ENCODE peak calls at places on chromosomes 3 and 15, in five cellular contexts. One of them, this sample, is unnamed.

GRCh38 chr15:55819397-55820034 is 76.6 kb upstream of the PRTG start:
- DNase-seq in H1: no peak
- DNase-seq in mesenchymal stem cell: no peak
- DNase-seq in H9: no peak
- DNase-seq in trophoblast cell: no peak
- DNase-seq in this sample: no peak

GRCh38 chr3:129822679-129823078 is 70.8 kb downstream of the TMCC1 start:
- DNase-seq in H1: no peak
- DNase-seq in mesenchymal stem cell: no peak
- DNase-seq in H9: no peak
- DNase-seq in trophoblast cell: no peak
- DNase-seq in this sample: no peak

GRCh38 chr3:12870942-12871341 is 29.6 kb upstream of the RPL32 start:
- DNase-seq in H1: no peak
- DNase-seq in mesenchymal stem cell: no peak
- DNase-seq in H9: no peak
- DNase-seq in trophoblast cell: peak
- DNase-seq in this sample: no peak

GRCh38 chr3:142888099-142888483 is 792 bp downstream of the PCOLCE2 start:
- DNase-seq in H1: no peak
- DNase-seq in mesenchymal stem cell: peak
- DNase-seq in H9: peak
- DNase-seq in trophoblast cell: no peak
- DNase-seq in this sample: peak

GRCh38 chr15:25727116-25727515 is 136.0 kb downstream of the ATP10A start:
- DNase-seq in H1: no peak
- DNase-seq in mesenchymal stem cell: no peak
- DNase-seq in H9: no peak
- DNase-seq in trophoblast cell: no peak
- DNase-seq in this sample: no peak

GRCh38 chr3:10442151-10442795 is 63.1 kb downstream of the ATP2B2 start:
- DNase-seq in H1: no peak
- DNase-seq in mesenchymal stem cell: no peak
- DNase-seq in H9: no peak
- DNase-seq in trophoblast cell: no peak
- DNase-seq in this sample: no peak

GRCh38 chr3:97935842-97936241 is 36.4 kb downstream of the RIOX2 start:
- DNase-seq in H1: no peak
- DNase-seq in mesenchymal stem cell: no peak
- DNase-seq in H9: no peak
- DNase-seq in trophoblast cell: no peak
- DNase-seq in this sample: no peak

GRCh38 chr3:141797167-141797773 is 34.1 kb downstream of the GRK7 start:
- DNase-seq in H1: peak
- DNase-seq in mesenchymal stem cell: peak
- DNase-seq in H9: peak
- DNase-seq in trophoblast cell: no peak
- DNase-seq in this sample: peak

GRCh38 chr3:151301787-151302186 is 14.8 kb downstream of the GPR87 start:
- DNase-seq in H1: no peak
- DNase-seq in mesenchymal stem cell: peak
- DNase-seq in H9: no peak
- DNase-seq in trophoblast cell: no peak
- DNase-seq in this sample: no peak

GRCh38 chr15:70323111-70323851 is 225.6 kb upstream of the TLE3 start:
- DNase-seq in H1: no peak
- DNase-seq in mesenchymal stem cell: no peak
- DNase-seq in H9: no peak
- DNase-seq in trophoblast cell: no peak
- DNase-seq in this sample: peak

GRCh38 chr3:170869240-170869592 is 779 bp downstream of the RPL22L1 start:
- DNase-seq in H1: no peak
- DNase-seq in mesenchymal stem cell: no peak
- DNase-seq in H9: no peak
- DNase-seq in trophoblast cell: no peak
- DNase-seq in this sample: no peak

GRCh38 chr3:134708671-134709070 is 57.8 kb upstream of the KY start:
- DNase-seq in H1: no peak
- DNase-seq in mesenchymal stem cell: no peak
- DNase-seq in H9: no peak
- DNase-seq in trophoblast cell: no peak
- DNase-seq in this sample: no peak

GRCh38 chr3:197891-198491 is 1.4 kb downstream of the CHL1 start:
- DNase-seq in H1: no peak
- DNase-seq in mesenchymal stem cell: no peak
- DNase-seq in H9: peak
- DNase-seq in trophoblast cell: no peak
- DNase-seq in this sample: peak

GRCh38 chr3:31981206-31982181 is at the start of the genes OSBPL10 and ZNF860:
- DNase-seq in H1: no peak
- DNase-seq in mesenchymal stem cell: peak
- DNase-seq in H9: peak
- DNase-seq in trophoblast cell: peak
- DNase-seq in this sample: no peak

GRCh38 chr3:141146979-141147470 is 84.6 kb upstream of the PXYLP1 start:
- DNase-seq in H1: no peak
- DNase-seq in mesenchymal stem cell: no peak
- DNase-seq in H9: no peak
- DNase-seq in trophoblast cell: no peak
- DNase-seq in this sample: no peak

GRCh38 chr3:133966954-133967353 is 62.8 kb downstream of the SLCO2A1 start:
- DNase-seq in H1: no peak
- DNase-seq in mesenchymal stem cell: no peak
- DNase-seq in H9: peak
- DNase-seq in trophoblast cell: no peak
- DNase-seq in this sample: no peak

GRCh38 chr3:12662593-12663310 is 1.2 kb downstream of the RAF1 start:
- DNase-seq in H1: no peak
- DNase-seq in mesenchymal stem cell: peak
- DNase-seq in H9: no peak
- DNase-seq in trophoblast cell: peak
- DNase-seq in this sample: no peak

GRCh38 chr3:197942956-197943556 is 6.9 kb upstream of the RPL35A start:
- DNase-seq in H1: no peak
- DNase-seq in mesenchymal stem cell: peak
- DNase-seq in H9: no peak
- DNase-seq in trophoblast cell: peak
- DNase-seq in this sample: no peak

GRCh38 chr3:193894121-193894863 is 241.7 kb upstream of the HES1 start:
- DNase-seq in H1: no peak
- DNase-seq in mesenchymal stem cell: no peak
- DNase-seq in H9: no peak
- DNase-seq in trophoblast cell: peak
- DNase-seq in this sample: no peak

GRCh38 chr3:139846729-139847128 is 88.3 kb upstream of the CLSTN2 start:
- DNase-seq in H1: no peak
- DNase-seq in mesenchymal stem cell: no peak
- DNase-seq in H9: no peak
- DNase-seq in trophoblast cell: no peak
- DNase-seq in this sample: no peak

GRCh38 chr3:178455264-178455663 is 81.0 kb upstream of the KCNMB2 start:
- DNase-seq in H1: no peak
- DNase-seq in mesenchymal stem cell: no peak
- DNase-seq in H9: no peak
- DNase-seq in trophoblast cell: no peak
- DNase-seq in this sample: no peak

GRCh38 chr3:128505771-128506170 is 12.8 kb upstream of the GATA2 start:
- DNase-seq in H1: no peak
- DNase-seq in mesenchymal stem cell: no peak
- DNase-seq in H9: no peak
- DNase-seq in trophoblast cell: no peak
- DNase-seq in this sample: no peak

GRCh38 chr15:89226359-89227221 is 5.2 kb upstream of the RLBP1 start:
- DNase-seq in H1: no peak
- DNase-seq in mesenchymal stem cell: no peak
- DNase-seq in H9: no peak
- DNase-seq in trophoblast cell: no peak
- DNase-seq in this sample: no peak

GRCh38 chr3:152811974-152812760 is 22.8 kb upstream of the P2RY1 start:
- DNase-seq in H1: no peak
- DNase-seq in mesenchymal stem cell: no peak
- DNase-seq in H9: no peak
- DNase-seq in trophoblast cell: no peak
- DNase-seq in this sample: no peak

GRCh38 chr15:69980311-69981059 is 117.2 kb downstream of the TLE3 start:
- DNase-seq in H1: no peak
- DNase-seq in mesenchymal stem cell: no peak
- DNase-seq in H9: no peak
- DNase-seq in trophoblast cell: peak
- DNase-seq in this sample: no peak

GRCh38 chr15:36331531-36332275 is 247.7 kb upstream of the CDIN1 start:
- DNase-seq in H1: no peak
- DNase-seq in mesenchymal stem cell: peak
- DNase-seq in H9: no peak
- DNase-seq in trophoblast cell: no peak
- DNase-seq in this sample: no peak

GRCh38 chr3:197487911-197488391 is 67.8 kb downstream of the BDH1 start:
- DNase-seq in H1: no peak
- DNase-seq in mesenchymal stem cell: peak
- DNase-seq in H9: no peak
- DNase-seq in trophoblast cell: peak
- DNase-seq in this sample: no peak

GRCh38 chr15:78388865-78389264 is 48.7 kb downstream of the CRABP1 start:
- DNase-seq in H1: no peak
- DNase-seq in mesenchymal stem cell: no peak
- DNase-seq in H9: no peak
- DNase-seq in trophoblast cell: no peak
- DNase-seq in this sample: no peak

GRCh38 chr15:42456971-42457370 is 34.0 kb downstream of the ZNF106 start:
- DNase-seq in H1: no peak
- DNase-seq in mesenchymal stem cell: peak
- DNase-seq in H9: no peak
- DNase-seq in trophoblast cell: no peak
- DNase-seq in this sample: no peak

GRCh38 chr3:126883241-126883640 is 99.7 kb upstream of the PLXNA1 start:
- DNase-seq in H1: no peak
- DNase-seq in mesenchymal stem cell: peak
- DNase-seq in H9: no peak
- DNase-seq in trophoblast cell: no peak
- DNase-seq in this sample: no peak

GRCh38 chr3:143118630-143119008 is 952 bp upstream of the CHST2 start:
- DNase-seq in H1: no peak
- DNase-seq in mesenchymal stem cell: no peak
- DNase-seq in H9: no peak
- DNase-seq in trophoblast cell: no peak
- DNase-seq in this sample: no peak

GRCh38 chr3:126746395-126747177 is 42.5 kb downstream of the CHCHD6 start:
- DNase-seq in H1: no peak
- DNase-seq in mesenchymal stem cell: peak
- DNase-seq in H9: no peak
- DNase-seq in trophoblast cell: peak
- DNase-seq in this sample: no peak

GRCh38 chr15:62495670-62496328 is 330.7 kb upstream of the C2CD4B start:
- DNase-seq in H1: no peak
- DNase-seq in mesenchymal stem cell: peak
- DNase-seq in H9: no peak
- DNase-seq in trophoblast cell: peak
- DNase-seq in this sample: no peak

GRCh38 chr3:43995078-43995928 is 246.4 kb upstream of the TOPAZ1 start:
- DNase-seq in H1: no peak
- DNase-seq in mesenchymal stem cell: peak
- DNase-seq in H9: peak
- DNase-seq in trophoblast cell: no peak
- DNase-seq in this sample: peak

GRCh38 chr15:96296264-96296663 is 34.2 kb upstream of the NR2F2 start:
- DNase-seq in H1: no peak
- DNase-seq in mesenchymal stem cell: peak
- DNase-seq in H9: no peak
- DNase-seq in trophoblast cell: no peak
- DNase-seq in this sample: no peak

GRCh38 chr15:96297783-96298182 is 32.7 kb upstream of the NR2F2 start:
- DNase-seq in H1: no peak
- DNase-seq in mesenchymal stem cell: no peak
- DNase-seq in H9: no peak
- DNase-seq in trophoblast cell: no peak
- DNase-seq in this sample: no peak

GRCh38 chr15:96293446-96293845 is 37.1 kb upstream of the NR2F2 start:
- DNase-seq in H1: no peak
- DNase-seq in mesenchymal stem cell: no peak
- DNase-seq in H9: no peak
- DNase-seq in trophoblast cell: peak
- DNase-seq in this sample: no peak

GRCh38 chr15:96298217-96298616 is 32.3 kb upstream of the NR2F2 start:
- DNase-seq in H1: no peak
- DNase-seq in mesenchymal stem cell: no peak
- DNase-seq in H9: no peak
- DNase-seq in trophoblast cell: no peak
- DNase-seq in this sample: no peak

GRCh38 chr15:96294766-96295165 is 35.7 kb upstream of the NR2F2 start:
- DNase-seq in H1: no peak
- DNase-seq in mesenchymal stem cell: no peak
- DNase-seq in H9: no peak
- DNase-seq in trophoblast cell: no peak
- DNase-seq in this sample: no peak
- H2AK5ac ChIP-seq in H1: no peak
- H2AK5ac ChIP-seq in mesenchymal stem cell: no peak
- H2AK5ac ChIP-seq in H9: no peak
- H2AK5ac ChIP-seq in trophoblast cell: no peak
- H2AK5ac ChIP-seq in this sample: no peak

GRCh38 chr3:173354124-173354523 is 43.4 kb upstream of the NLGN1 start:
- DNase-seq in H1: no peak
- DNase-seq in mesenchymal stem cell: no peak
- DNase-seq in H9: peak
- DNase-seq in trophoblast cell: no peak
- DNase-seq in this sample: no peak
- H2BK5ac ChIP-seq in H1: peak
- H2BK5ac ChIP-seq in mesenchymal stem cell: no peak
- H2BK5ac ChIP-seq in H9: no peak
- H2BK5ac ChIP-seq in trophoblast cell: no peak
- H2BK5ac ChIP-seq in this sample: no peak

GRCh38 chr3:121064121-121064520 is 156.1 kb downstream of the STXBP5L start:
- DNase-seq in H1: no peak
- DNase-seq in mesenchymal stem cell: no peak
- DNase-seq in H9: no peak
- DNase-seq in trophoblast cell: no peak
- DNase-seq in this sample: no peak

DNA sequence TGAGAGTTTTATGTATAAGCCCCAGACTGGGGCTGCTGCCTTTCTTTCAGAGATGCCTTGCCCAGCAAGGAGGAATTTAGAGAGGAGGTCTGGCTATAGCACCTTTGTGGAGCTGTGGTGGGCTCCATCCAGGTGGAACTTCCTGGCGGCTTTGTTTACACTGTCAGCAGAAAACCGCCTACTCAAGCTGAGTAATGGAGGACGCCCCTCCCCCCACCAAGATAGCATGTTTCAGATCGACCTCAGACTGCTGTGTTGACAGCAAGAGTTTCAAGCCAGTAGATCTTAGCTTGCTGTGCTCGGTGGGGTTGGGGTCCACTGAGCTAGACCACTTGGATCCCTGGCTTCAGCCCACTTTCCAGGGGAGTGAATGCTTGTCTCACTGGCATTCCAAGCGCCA is 155.6 kb downstream of the STXBP5L start:
- DNase-seq in H1: no peak
- DNase-seq in mesenchymal stem cell: no peak
- DNase-seq in H9: peak
- DNase-seq in trophoblast cell: no peak
- DNase-seq in this sample: no peak
- H2BK12ac ChIP-seq in H1: peak
- H2BK12ac ChIP-seq in mesenchymal stem cell: no peak
- H2BK12ac ChIP-seq in H9: no peak
- H2BK12ac ChIP-seq in trophoblast cell: no peak
- H2BK12ac ChIP-seq in this sample: no peak

GRCh38 chr3:138688871-138689299 is 80.3 kb downstream of the FAIM start:
- DNase-seq in H1: no peak
- DNase-seq in mesenchymal stem cell: no peak
- DNase-seq in H9: no peak
- DNase-seq in trophoblast cell: no peak
- DNase-seq in this sample: no peak
- H2AK5ac ChIP-seq in H1: no peak
- H2AK5ac ChIP-seq in mesenchymal stem cell: no peak
- H2AK5ac ChIP-seq in H9: no peak
- H2AK5ac ChIP-seq in trophoblast cell: no peak
- H2AK5ac ChIP-seq in this sample: no peak